ENCODE peak calls at places on chromosomes 12 and 14, in six cellular contexts. One of them, this sample, is unnamed.

GRCh38 chr12:96474206-96474605 is 15.2 kb upstream of the CFAP54 start:
- DNase-seq in HCT116: no peak
- DNase-seq in substantia nigra: no peak
- DNase-seq in cardiac muscle cell: no peak
- DNase-seq in breast epithelium: no peak
- DNase-seq in coronary artery: no peak
- DNase-seq in this sample: no peak

GRCh38 chr12:40446385-40446784 is 221.6 kb downstream of the LRRK2 start:
- DNase-seq in coronary artery: no peak
- DNase-seq in HCT116: peak
- DNase-seq in cardiac muscle cell: peak
- DNase-seq in breast epithelium: no peak
- DNase-seq in substantia nigra: no peak
- DNase-seq in this sample: no peak

GRCh38 chr14:64757601-64758000 is 53.4 kb downstream of the PLEKHG3 start:
- DNase-seq in coronary artery: no peak
- DNase-seq in cardiac muscle cell: no peak
- DNase-seq in HCT116: no peak
- DNase-seq in breast epithelium: no peak
- DNase-seq in substantia nigra: no peak
- DNase-seq in this sample: no peak

GRCh38 chr12:70719672-70720420 is 82.6 kb upstream of the PTPRB start:
- DNase-seq in HCT116: no peak
- DNase-seq in breast epithelium: no peak
- DNase-seq in substantia nigra: peak
- DNase-seq in cardiac muscle cell: peak
- DNase-seq in coronary artery: no peak
- DNase-seq in this sample: peak

GRCh38 chr14:52703225-52703624 is 3.8 kb upstream of the PSMC6 start:
- DNase-seq in cardiac muscle cell: no peak
- DNase-seq in substantia nigra: no peak
- DNase-seq in breast epithelium: no peak
- DNase-seq in coronary artery: no peak
- DNase-seq in HCT116: no peak
- DNase-seq in this sample: no peak

GRCh38 chr12:128816643-128816920 is 7.2 kb downstream of the SLC15A4 start:
- DNase-seq in substantia nigra: no peak
- DNase-seq in breast epithelium: no peak
- DNase-seq in HCT116: no peak
- DNase-seq in cardiac muscle cell: no peak
- DNase-seq in coronary artery: no peak
- DNase-seq in this sample: peak

GRCh38 chr14:105045710-105046326 is 19.4 kb downstream of the GPR132 start:
- DNase-seq in substantia nigra: peak
- DNase-seq in cardiac muscle cell: peak
- DNase-seq in breast epithelium: peak
- DNase-seq in coronary artery: no peak
- DNase-seq in HCT116: peak
- DNase-seq in this sample: peak

GRCh38 chr14:80304125-80304766 is 92.9 kb upstream of the DIO2 start:
- DNase-seq in breast epithelium: no peak
- DNase-seq in HCT116: no peak
- DNase-seq in substantia nigra: no peak
- DNase-seq in cardiac muscle cell: no peak
- DNase-seq in coronary artery: no peak
- DNase-seq in this sample: no peak

GRCh38 chr14:75196064-75196463 is 19.7 kb upstream of the TMED10 start:
- DNase-seq in substantia nigra: no peak
- DNase-seq in cardiac muscle cell: no peak
- DNase-seq in HCT116: no peak
- DNase-seq in breast epithelium: no peak
- DNase-seq in coronary artery: no peak
- DNase-seq in this sample: no peak

GRCh38 chr12:49624919-49625577 is 1.7 kb downstream of the PRPF40B start:
- DNase-seq in HCT116: peak
- DNase-seq in breast epithelium: no peak
- DNase-seq in cardiac muscle cell: no peak
- DNase-seq in coronary artery: no peak
- DNase-seq in substantia nigra: no peak
- DNase-seq in this sample: no peak

GRCh38 chr12:6858796-6859195 is 6.8 kb downstream of the USP5 start:
- DNase-seq in coronary artery: no peak
- DNase-seq in cardiac muscle cell: no peak
- DNase-seq in HCT116: no peak
- DNase-seq in breast epithelium: no peak
- DNase-seq in substantia nigra: no peak
- DNase-seq in this sample: no peak

GRCh38 chr14:100383727-100384158 is 60.6 kb downstream of the SLC25A47 start:
- DNase-seq in substantia nigra: peak
- DNase-seq in HCT116: no peak
- DNase-seq in breast epithelium: peak
- DNase-seq in cardiac muscle cell: peak
- DNase-seq in coronary artery: no peak
- DNase-seq in this sample: peak

GRCh38 chr12:11958216-11959091 is 112.3 kb upstream of the BCL2L14 start:
- DNase-seq in HCT116: no peak
- DNase-seq in substantia nigra: no peak
- DNase-seq in breast epithelium: no peak
- DNase-seq in coronary artery: no peak
- DNase-seq in cardiac muscle cell: no peak
- DNase-seq in this sample: no peak

GRCh38 chr12:50059440-50060119 is 2.2 kb downstream of the ASIC1 start:
- DNase-seq in breast epithelium: no peak
- DNase-seq in substantia nigra: no peak
- DNase-seq in HCT116: no peak
- DNase-seq in cardiac muscle cell: no peak
- DNase-seq in coronary artery: no peak
- DNase-seq in this sample: no peak

GRCh38 chr14:56145965-56146364 is 27.8 kb downstream of the PELI2 start:
- DNase-seq in HCT116: no peak
- DNase-seq in cardiac muscle cell: no peak
- DNase-seq in substantia nigra: no peak
- DNase-seq in breast epithelium: no peak
- DNase-seq in coronary artery: no peak
- DNase-seq in this sample: no peak

GRCh38 chr12:20507711-20508110 is 139.4 kb downstream of the PDE3A start:
- DNase-seq in HCT116: no peak
- DNase-seq in cardiac muscle cell: no peak
- DNase-seq in substantia nigra: no peak
- DNase-seq in breast epithelium: no peak
- DNase-seq in coronary artery: no peak
- DNase-seq in this sample: no peak

GRCh38 chr12:71602745-71603577 is 60.7 kb downstream of the ZFC3H1 start:
- DNase-seq in HCT116: no peak
- DNase-seq in substantia nigra: no peak
- DNase-seq in cardiac muscle cell: no peak
- DNase-seq in breast epithelium: no peak
- DNase-seq in coronary artery: no peak
- DNase-seq in this sample: no peak

GRCh38 chr12:16241346-16241745 is 36.1 kb downstream of the SLC15A5 start:
- DNase-seq in HCT116: no peak
- DNase-seq in breast epithelium: no peak
- DNase-seq in coronary artery: no peak
- DNase-seq in substantia nigra: no peak
- DNase-seq in cardiac muscle cell: no peak
- DNase-seq in this sample: no peak

GRCh38 chr12:1839956-1840550 is 19.7 kb downstream of the LRTM2 start:
- DNase-seq in breast epithelium: no peak
- DNase-seq in substantia nigra: no peak
- DNase-seq in cardiac muscle cell: no peak
- DNase-seq in coronary artery: no peak
- DNase-seq in HCT116: no peak
- DNase-seq in this sample: no peak

GRCh38 chr14:50348933-50349332 is 36.8 kb downstream of the DMAC2L start:
- DNase-seq in cardiac muscle cell: no peak
- DNase-seq in HCT116: no peak
- DNase-seq in breast epithelium: no peak
- DNase-seq in coronary artery: no peak
- DNase-seq in substantia nigra: no peak
- DNase-seq in this sample: no peak

GRCh38 chr12:122031342-122032216 is 9.9 kb downstream of the BCL7A start:
- DNase-seq in coronary artery: no peak
- DNase-seq in substantia nigra: peak
- DNase-seq in HCT116: no peak
- DNase-seq in breast epithelium: no peak
- DNase-seq in cardiac muscle cell: peak
- DNase-seq in this sample: no peak

GRCh38 chr12:9049520-9050133 is 60.3 kb downstream of the KLRG1 start:
- DNase-seq in breast epithelium: no peak
- DNase-seq in substantia nigra: no peak
- DNase-seq in coronary artery: no peak
- DNase-seq in cardiac muscle cell: peak
- DNase-seq in HCT116: peak
- DNase-seq in this sample: no peak

DNA sequence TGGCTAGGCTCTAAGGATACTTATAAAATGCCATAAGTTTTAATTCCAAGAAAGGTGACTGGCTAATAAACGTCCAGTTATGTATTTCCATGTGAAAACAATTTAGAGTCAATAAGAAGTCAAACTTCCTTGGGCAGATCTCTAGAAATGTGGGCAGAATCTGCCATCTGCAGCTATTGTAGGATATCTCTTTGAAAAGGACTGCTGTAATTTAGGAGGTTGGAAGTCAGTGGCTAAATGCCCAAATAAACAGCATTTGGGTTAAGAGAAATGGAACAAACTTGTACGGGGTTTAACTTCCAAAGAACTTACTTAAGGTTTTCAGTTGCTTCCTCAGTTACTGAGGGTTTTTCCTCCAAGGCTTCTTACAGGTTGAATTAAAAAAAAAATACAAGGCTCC is 121.6 kb downstream of the FIGNL2 start:
- DNase-seq in coronary artery: no peak
- DNase-seq in cardiac muscle cell: no peak
- DNase-seq in breast epithelium: no peak
- DNase-seq in HCT116: no peak
- DNase-seq in substantia nigra: no peak
- DNase-seq in this sample: no peak
- H3K27ac ChIP-seq in coronary artery: no peak
- H3K27ac ChIP-seq in cardiac muscle cell: no peak
- H3K27ac ChIP-seq in breast epithelium: no peak
- H3K27ac ChIP-seq in HCT116: no peak
- H3K27ac ChIP-seq in substantia nigra: no peak
- H3K27ac ChIP-seq in this sample: no peak

GRCh38 chr14:88929656-88930436 is 105.4 kb downstream of the TTC8 start:
- DNase-seq in coronary artery: no peak
- DNase-seq in HCT116: no peak
- DNase-seq in substantia nigra: no peak
- DNase-seq in breast epithelium: no peak
- DNase-seq in cardiac muscle cell: no peak
- DNase-seq in this sample: no peak

GRCh38 chr14:88937706-88938105 is 113.3 kb downstream of the TTC8 start:
- DNase-seq in coronary artery: no peak
- DNase-seq in cardiac muscle cell: no peak
- DNase-seq in substantia nigra: no peak
- DNase-seq in breast epithelium: no peak
- DNase-seq in HCT116: no peak
- DNase-seq in this sample: no peak

GRCh38 chr14:88934231-88934898 is 109.9 kb downstream of the TTC8 start:
- DNase-seq in substantia nigra: no peak
- DNase-seq in coronary artery: no peak
- DNase-seq in breast epithelium: no peak
- DNase-seq in HCT116: no peak
- DNase-seq in cardiac muscle cell: no peak
- DNase-seq in this sample: no peak

GRCh38 chr14:88933203-88933602 is 108.8 kb downstream of the TTC8 start:
- DNase-seq in coronary artery: no peak
- DNase-seq in breast epithelium: no peak
- DNase-seq in cardiac muscle cell: no peak
- DNase-seq in substantia nigra: no peak
- DNase-seq in HCT116: no peak
- DNase-seq in this sample: no peak

GRCh38 chr14:88935083-88935482 is 110.6 kb downstream of the TTC8 start:
- DNase-seq in HCT116: no peak
- DNase-seq in breast epithelium: no peak
- DNase-seq in cardiac muscle cell: no peak
- DNase-seq in coronary artery: no peak
- DNase-seq in substantia nigra: no peak
- DNase-seq in this sample: no peak
- H3K27ac ChIP-seq in HCT116: no peak
- H3K27ac ChIP-seq in breast epithelium: no peak
- H3K27ac ChIP-seq in cardiac muscle cell: no peak
- H3K27ac ChIP-seq in coronary artery: no peak
- H3K27ac ChIP-seq in substantia nigra: no peak
- H3K27ac ChIP-seq in this sample: no peak

GRCh38 chr12:57091633-57092528 is 3.0 kb downstream of the NAB2 start:
- DNase-seq in breast epithelium: no peak
- DNase-seq in substantia nigra: no peak
- DNase-seq in coronary artery: no peak
- DNase-seq in cardiac muscle cell: no peak
- DNase-seq in HCT116: no peak
- DNase-seq in this sample: peak

GRCh38 chr12:57089259-57090245 is 638 bp downstream of the NAB2 start:
- DNase-seq in coronary artery: peak
- DNase-seq in substantia nigra: peak
- DNase-seq in cardiac muscle cell: peak
- DNase-seq in breast epithelium: no peak
- DNase-seq in HCT116: no peak
- DNase-seq in this sample: peak

GRCh38 chr12:57090456-57090855 is 1.5 kb downstream of the NAB2 start:
- DNase-seq in substantia nigra: no peak
- DNase-seq in coronary artery: no peak
- DNase-seq in cardiac muscle cell: no peak
- DNase-seq in HCT116: no peak
- DNase-seq in breast epithelium: no peak
- DNase-seq in this sample: peak

GRCh38 chr12:57092529-57092862 is 3.6 kb downstream of the NAB2 start:
- DNase-seq in HCT116: no peak
- DNase-seq in cardiac muscle cell: no peak
- DNase-seq in coronary artery: no peak
- DNase-seq in breast epithelium: no peak
- DNase-seq in substantia nigra: no peak
- DNase-seq in this sample: no peak

GRCh38 chr12:57090924-57091632 is 2.2 kb downstream of the NAB2 start:
- DNase-seq in substantia nigra: peak
- DNase-seq in HCT116: no peak
- DNase-seq in cardiac muscle cell: no peak
- DNase-seq in coronary artery: no peak
- DNase-seq in breast epithelium: no peak
- DNase-seq in this sample: peak
- H3K27ac ChIP-seq in substantia nigra: peak
- H3K27ac ChIP-seq in HCT116: peak
- H3K27ac ChIP-seq in cardiac muscle cell: no peak
- H3K27ac ChIP-seq in coronary artery: peak
- H3K27ac ChIP-seq in breast epithelium: peak
- H3K27ac ChIP-seq in this sample: peak

GRCh38 chr14:23351681-23352505 is 794 bp downstream of the SLC22A17 start:
- DNase-seq in HCT116: no peak
- DNase-seq in cardiac muscle cell: peak
- DNase-seq in substantia nigra: peak
- DNase-seq in coronary artery: peak
- DNase-seq in breast epithelium: no peak
- DNase-seq in this sample: no peak
- H3K27ac ChIP-seq in HCT116: peak
- H3K27ac ChIP-seq in cardiac muscle cell: no peak
- H3K27ac ChIP-seq in substantia nigra: peak
- H3K27ac ChIP-seq in coronary artery: peak
- H3K27ac ChIP-seq in breast epithelium: peak
- H3K27ac ChIP-seq in this sample: peak

GRCh38 chr14:35362911-35363374 is 41.6 kb downstream of the NFKBIA start:
- DNase-seq in breast epithelium: no peak
- DNase-seq in coronary artery: no peak
- DNase-seq in HCT116: no peak
- DNase-seq in substantia nigra: no peak
- DNase-seq in cardiac muscle cell: no peak
- DNase-seq in this sample: no peak
- H3K27ac ChIP-seq in breast epithelium: no peak
- H3K27ac ChIP-seq in coronary artery: no peak
- H3K27ac ChIP-seq in HCT116: no peak
- H3K27ac ChIP-seq in substantia nigra: no peak
- H3K27ac ChIP-seq in cardiac muscle cell: no peak
- H3K27ac ChIP-seq in this sample: no peak